ENCODE peak calls at places on chromosomes 4 and X, in five cellular contexts. Z, P, L, N and B are unnamed samples.

GRCh38 chr4:101178731-101179130 is 168.6 kb downstream of the PPP3CA start:
- DNase-seq in Z (no peak), N (no peak), P (peak; percentile 69), L (peak; percentile 23), B (no peak)

GRCh38 chr4:186516287-186516686 is 39.1 kb downstream of the MTNR1A start:
- DNase-seq in P (no peak), N (no peak), Z (no peak), L (no peak), B (no peak)

GRCh38 chrX:55486736-55487135 is 2.9 kb downstream of the USP51 start:
- DNase-seq in Z (no peak), P (no peak), L (no peak), N (no peak), B (no peak)

GRCh38 chrX:46168254-46168653 is 377.0 kb downstream of the ZNF674 start:
- DNase-seq in N (no peak), P (no peak), L (no peak), Z (no peak), B (no peak)

GRCh38 chr4:126777649-126778048 is 855.1 kb upstream of the INTU start:
- DNase-seq in P (peak; percentile 92), Z (no peak), L (peak; percentile 65), N (no peak), B (no peak)

GRCh38 chr4:72427022-72427421 is 142.0 kb downstream of the ADAMTS3 start:
- DNase-seq in P (no peak), L (no peak), Z (no peak), N (no peak), B (no peak)

GRCh38 chrX:153412746-153413720 is 1.8 kb downstream of the ZFP92 start:
- DNase-seq in L (no peak), Z (no peak), P (no peak), N (no peak), B (no peak)

GRCh38 chr4:32689520-32689919 is 1969.4 kb downstream of the PCDH7 start:
- DNase-seq in P (peak; percentile 30), L (no peak), Z (no peak), N (no peak), B (no peak)

GRCh38 chr4:20474119-20474518 is 222.4 kb downstream of the SLIT2 start:
- DNase-seq in L (peak; percentile 32), Z (no peak), P (peak; percentile 35), N (no peak), B (no peak)

GRCh38 chr4:61500883-61501282 is 300.8 kb downstream of the ADGRL3 start:
- DNase-seq in Z (no peak), N (no peak), L (no peak), P (peak; percentile 22), B (no peak)

GRCh38 chr4:106036848-106037247 is 141.6 kb downstream of the NPNT start:
- DNase-seq in Z (no peak), L (no peak), N (no peak), P (no peak), B (no peak)

GRCh38 chrX:72738396-72738795 is 24.3 kb upstream of the PHKA1 start:
- DNase-seq in N (no peak), L (no peak), Z (no peak), P (no peak), B (no peak)

GRCh38 chr4:100042711-100043110 is 92.6 kb upstream of the H2AZ1 start:
- DNase-seq in P (no peak), L (no peak), N (no peak), Z (no peak), B (no peak)

GRCh38 chr4:81052119-81053068 is 21.9 kb downstream of the BMP3 start:
- DNase-seq in Z (no peak), N (peak; percentile 44), L (peak; percentile 54), P (peak; percentile 71), B (peak; percentile 28)

GRCh38 chr4:174118171-174118570 is 165.3 kb downstream of the FBXO8 start:
- DNase-seq in N (no peak), P (no peak), L (no peak), Z (no peak), B (no peak)

GRCh38 chr4:151860561-151861093 is 99.8 kb upstream of the GATB start:
- DNase-seq in N (no peak), P (no peak), L (no peak), Z (no peak), B (no peak)

GRCh38 chr4:1082215-1083182 is 30.9 kb downstream of the RNF212 start:
- DNase-seq in P (peak; percentile 82), L (peak; percentile 44), N (peak; percentile 87), Z (peak; percentile 26), B (no peak)

GRCh38 chrX:76555816-76556215 is 128.3 kb downstream of the MAGEE1 start:
- DNase-seq in N (peak; percentile 4), P (peak; percentile 32), Z (no peak), L (peak; percentile 36), B (no peak)

GRCh38 chr4:107283587-107284559 is 247.8 kb upstream of the DKK2 start:
- DNase-seq in P (peak; percentile 97), Z (no peak), L (peak; percentile 90), N (peak; percentile 38), B (no peak)

GRCh38 chrX:94914235-94914634 is 1240.2 kb downstream of the FAM133A start:
- DNase-seq in N (no peak), Z (no peak), P (no peak), L (no peak), B (no peak)

GRCh38 chr4:8706221-8707044 is 113.9 kb downstream of the CPZ start:
- DNase-seq in Z (peak; percentile 7), P (no peak), N (no peak), L (no peak), B (no peak)

GRCh38 chrX:13088155-13088485 is 43.7 kb upstream of the FAM9C start:
- DNase-seq in L (no peak), Z (no peak), P (no peak), N (no peak), B (no peak)

GRCh38 chrX:1421433-1422134 is 29.7 kb upstream of the SLC25A6 start:
- DNase-seq in Z (no peak), L (no peak), N (no peak), P (peak; percentile 12), B (no peak)

GRCh38 chrX:21479695-21480280 is 105.6 kb downstream of the CNKSR2 start:
- DNase-seq in Z (no peak), N (peak; percentile 2), L (peak; percentile 36), P (peak; percentile 67), B (no peak)

GRCh38 chrX:115595049-115595448 is 34.1 kb downstream of the PLS3 start:
- DNase-seq in Z (no peak), L (no peak), P (no peak), N (no peak), B (no peak)
- H3K4me3 ChIP-seq in Z (peak overlapping the region; percentile 65), L (peak overlapping the region; percentile 39), P (peak overlapping the region; percentile 30), N (no peak overlapping the region), B (no peak overlapping the region)

DNA sequence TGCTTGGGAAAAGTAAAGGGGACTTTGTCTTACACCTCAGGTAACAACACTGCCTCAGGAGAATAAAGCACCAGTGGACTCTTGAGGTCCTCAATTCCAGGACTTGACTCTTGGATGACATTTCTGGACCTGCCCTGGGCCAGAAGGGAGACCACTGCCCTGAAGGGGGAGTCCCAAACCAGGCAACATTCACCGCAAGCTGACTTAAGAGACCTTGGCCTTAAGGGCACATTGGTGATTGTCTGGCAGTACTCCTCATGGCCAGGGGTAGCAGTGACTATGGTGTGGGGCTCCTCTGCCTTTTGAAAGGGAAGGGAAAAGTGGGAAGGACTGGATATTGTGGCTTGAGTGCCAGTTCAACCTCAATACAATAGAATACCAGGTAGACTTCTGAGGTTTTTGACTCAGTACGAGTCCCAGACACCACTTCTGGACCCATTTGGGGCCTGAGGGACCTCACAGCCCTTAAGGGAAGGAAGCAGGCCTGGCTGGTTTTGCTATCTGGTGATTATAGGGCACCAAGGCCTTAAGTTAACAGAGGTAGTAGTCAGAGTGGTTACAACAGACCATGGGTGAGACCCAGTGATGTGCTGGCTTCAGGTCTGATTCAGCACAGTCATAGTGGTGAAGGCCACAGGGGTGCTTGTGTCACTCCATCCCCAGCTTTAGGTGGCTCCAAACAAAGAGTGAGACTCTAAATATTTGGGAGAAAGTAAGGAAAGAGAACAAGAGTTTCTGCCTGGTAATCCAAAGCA is 121.2 kb upstream of the TET2 start:
- DNase-seq in Z (no peak), P (no peak), L (no peak), N (no peak), B (no peak)
- H3K4me3 ChIP-seq in Z (no peak overlapping the region), P (no peak overlapping the region), L (no peak overlapping the region), N (no peak overlapping the region), B (no peak overlapping the region)

DNA sequence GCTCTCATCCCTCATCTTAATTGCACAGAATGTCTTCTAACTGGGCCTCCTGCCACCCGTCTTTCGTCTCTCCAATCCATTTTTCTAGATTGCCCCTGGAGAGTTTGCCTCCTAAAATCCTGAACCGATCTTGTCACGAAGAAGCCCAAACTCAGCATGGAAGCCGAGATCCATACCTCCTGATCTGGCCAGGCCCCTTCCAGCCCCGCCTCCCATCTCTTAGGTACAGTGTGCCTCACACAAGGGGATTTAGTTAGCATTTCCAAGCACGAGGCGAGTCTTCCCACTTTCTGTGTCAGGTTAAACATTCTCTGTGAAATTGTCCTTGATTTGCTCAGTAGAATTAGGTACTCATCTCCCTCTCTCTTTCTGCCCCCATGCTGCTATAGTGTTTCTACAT is 80.0 kb upstream of the TENM3 start:
- DNase-seq in Z (no peak), P (no peak), N (no peak), L (no peak), B (no peak)
- H3K4me3 ChIP-seq in Z (no peak overlapping the region), P (no peak overlapping the region), N (no peak overlapping the region), L (no peak overlapping the region), B (no peak overlapping the region)

DNA sequence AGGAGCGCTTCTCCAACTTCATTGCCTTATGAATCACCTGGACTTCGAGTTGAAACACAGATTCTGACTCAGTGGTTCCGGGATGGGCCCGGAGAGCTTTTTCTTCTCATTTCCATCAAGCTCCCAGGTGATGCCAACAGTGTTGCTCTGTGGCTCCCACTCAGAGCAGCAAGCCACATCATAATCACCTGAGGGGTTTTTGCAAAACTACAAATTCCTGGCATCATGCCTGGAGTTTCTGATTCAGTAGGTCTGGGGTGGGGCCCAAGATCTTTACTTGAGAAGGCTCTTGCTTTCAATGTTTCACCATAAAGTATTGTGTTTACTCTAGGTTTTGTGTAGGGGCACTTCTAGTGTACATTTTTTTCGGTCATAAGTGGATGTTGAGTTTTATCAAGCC is 7.0 kb downstream of the MTM1 start:
- DNase-seq in L (no peak), Z (no peak), P (peak; percentile 55), N (peak; percentile 82), B (no peak)
- H3K4me3 ChIP-seq in L (no peak overlapping the region), Z (no peak overlapping the region), P (no peak overlapping the region), N (peak overlapping the region; percentile 29), B (peak overlapping the region; percentile 37)

GRCh38 chr4:10017037-10017893 is 4.0 kb downstream of the SLC2A9 start:
- DNase-seq in N (no peak), L (no peak), Z (no peak), P (no peak), B (no peak)

GRCh38 chr4:10020871-10021676 is at the start of gene SLC2A9:
- DNase-seq in L (no peak), P (peak; percentile 6), N (no peak), Z (peak; percentile 34), B (no peak)

GRCh38 chr4:10018818-10019438 is 2.4 kb downstream of the SLC2A9 start:
- DNase-seq in L (peak; percentile 97), P (peak; percentile 90), N (peak; percentile 90), Z (peak; percentile 99), B (peak; percentile 89)

GRCh38 chr4:10020106-10020505 is 1.2 kb downstream of the SLC2A9 start:
- DNase-seq in Z (no peak), N (no peak), P (no peak), L (no peak), B (no peak)

GRCh38 chr4:10019521-10020051 is 1.7 kb downstream of the SLC2A9 start:
- DNase-seq in Z (peak; percentile 50), N (no peak), P (no peak), L (no peak), B (no peak)
- H3K4me3 ChIP-seq in Z (peak overlapping the region; percentile 66), N (no peak overlapping the region), P (no peak overlapping the region), L (peak overlapping the region; percentile 50), B (peak overlapping the region; percentile 47)

GRCh38 chr4:44446801-44447562 is 1.6 kb downstream of the KCTD8 start:
- DNase-seq in N (no peak), Z (no peak), L (no peak), P (no peak), B (no peak)
- H3K4me3 ChIP-seq in N (no peak overlapping the region), Z (peak overlapping the region; percentile 68), L (peak overlapping the region; percentile 44), P (no peak overlapping the region), B (no peak overlapping the region)